ENCODE peak calls at places on chromosomes 3 and 15, in four cellular contexts. W is stimulated activated naive CD4-positive, alpha-beta T cell treated with Interleukin-2 at 50 U/mL for 16 hours; O is Right ventricle myocardium superior; M is caudate nucleus. J is an unnamed sample.

GRCh38 chr15:41917767-41918430 is 24.0 kb upstream of the SPTBN5 start:
- DNase-seq in W (no peak), M (peak), O (peak), J (no peak)

GRCh38 chr3:71087109-71088018 is 496.2 kb downstream of the FOXP1 start:
- DNase-seq in O (no peak), M (no peak), W (peak), J (no peak)

GRCh38 chr15:48073881-48074280 is 46.9 kb upstream of the SLC24A5 start:
- DNase-seq in M (no peak), W (no peak), O (no peak), J (no peak)

GRCh38 chr15:39582977-39583585 is 2.2 kb downstream of the THBS1 start:
- DNase-seq in W (no peak), M (no peak), O (no peak), J (no peak)

GRCh38 chr3:74129056-74129455 is 485.4 kb downstream of the CNTN3 start:
- DNase-seq in W (no peak), M (no peak), O (no peak), J (no peak)

GRCh38 chr3:51581529-51581928 is 43.0 kb downstream of the RAD54L2 start:
- DNase-seq in W (no peak), O (no peak), M (no peak), J (no peak)

GRCh38 chr3:28295819-28296364 is 52.6 kb upstream of the ZCWPW2 start:
- DNase-seq in W (no peak), M (no peak), O (no peak), J (no peak)

GRCh38 chr3:127484601-127485388 is 105.7 kb downstream of the TPRA1 start:
- DNase-seq in M (no peak), O (no peak), W (no peak), J (no peak)

GRCh38 chr15:81336568-81336967 is 12.6 kb upstream of the STARD5 start:
- DNase-seq in O (peak), W (no peak), M (no peak), J (no peak)

GRCh38 chr3:174710622-174711021 is 148.5 kb upstream of the NAALADL2 start:
- DNase-seq in M (no peak), W (no peak), O (no peak), J (no peak)

GRCh38 chr3:73680696-73681095 is 56.0 kb upstream of the PDZRN3 start:
- DNase-seq in M (no peak), W (no peak), O (no peak), J (no peak)

GRCh38 chr15:60384052-60384451 is 13.7 kb downstream of the ANXA2 start:
- DNase-seq in W (no peak), O (no peak), M (no peak), J (no peak)

J was measured in frontal cortex.